ENCODE peak calls at places on chromosome 17, in seven cellular contexts. P is neuronal stem cell, U is IMR-90, S is H9, W is H1, G is mesenchymal stem cell, J is trophoblast cell. D is an unnamed sample. For H3K79me1, the result is how much of the 10 kb centered on the place peaks cover.

GRCh38 chr17:8955560-8955959 is 9.9 kb downstream of the PIK3R5 start:
- DNase-seq in J (no peak), G (no peak), P (no peak), W (no peak), S (no peak), U (no peak), D (no peak)

GRCh38 chr17:61400058-61400785 is 579 bp downstream of the TBX2 start:
- DNase-seq in W (no peak), J (peak), S (peak), P (no peak), U (peak), G (peak), D (peak)

GRCh38 chr17:13592427-13592826 is 9.3 kb downstream of the HS3ST3A1 start:
- DNase-seq in G (peak), J (no peak), W (no peak), P (no peak), U (peak), S (no peak), D (no peak)

GRCh38 chr17:14098246-14098645 is 28.9 kb downstream of the COX10 start:
- DNase-seq in S (no peak), G (peak), W (no peak), U (no peak), J (peak), P (no peak), D (peak)

GRCh38 chr17:73891001-73891400 is 246.8 kb upstream of the SDK2 start:
- DNase-seq in W (no peak), P (no peak), S (no peak), U (no peak), G (no peak), J (no peak), D (no peak)

GRCh38 chr17:14393723-14394122 is 92.8 kb downstream of the HS3ST3B1 start:
- DNase-seq in U (no peak), S (no peak), P (no peak), W (no peak), G (no peak), J (no peak), D (no peak)

GRCh38 chr17:10737168-10737622 is 7.4 kb upstream of the TMEM220 start:
- DNase-seq in J (no peak), P (no peak), G (peak), S (peak), U (peak), W (no peak), D (peak)

GRCh38 chr17:67260051-67260987 is 15.3 kb upstream of the HELZ start:
- DNase-seq in P (no peak), W (no peak), G (peak), J (no peak), U (peak), S (peak), D (no peak)

GRCh38 chr17:13508916-13509315 is 92.8 kb downstream of the HS3ST3A1 start:
- DNase-seq in G (no peak), W (no peak), J (no peak), P (no peak), S (no peak), U (no peak), D (no peak)

GRCh38 chr17:10083864-10084263 is 114.5 kb downstream of the GAS7 start:
- DNase-seq in U (no peak), G (no peak), W (no peak), P (no peak), S (no peak), J (peak), D (no peak)

GRCh38 chr17:4558311-4558972 is 1.9 kb downstream of the GGT6 start:
- DNase-seq in W (no peak), J (no peak), P (no peak), U (no peak), S (no peak), G (no peak), D (no peak)

GRCh38 chr17:66365204-66365524 is 62.8 kb downstream of the PRKCA start:
- DNase-seq in W (no peak), S (no peak), U (no peak), J (no peak), P (peak), G (no peak), D (no peak)

GRCh38 chr17:51006601-51007000 is 114.1 kb downstream of the SPAG9 start:
- DNase-seq in J (no peak), W (no peak), U (peak), G (peak), S (no peak), P (peak), D (no peak)

GRCh38 chr17:15091825-15092224 is 173.3 kb downstream of the PMP22 start:
- DNase-seq in W (no peak), J (no peak), S (no peak), G (no peak), P (no peak), U (no peak), D (peak)

GRCh38 chr17:9244066-9245052 is 223.0 kb downstream of the NTN1 start:
- DNase-seq in J (no peak), G (peak), S (no peak), U (peak), W (no peak), P (no peak), D (no peak)

GRCh38 chr17:79294459-79295071 is 219.9 kb downstream of the ENGASE start:
- DNase-seq in W (peak), U (peak), G (peak), S (peak), P (peak), J (peak), D (peak)

DNA sequence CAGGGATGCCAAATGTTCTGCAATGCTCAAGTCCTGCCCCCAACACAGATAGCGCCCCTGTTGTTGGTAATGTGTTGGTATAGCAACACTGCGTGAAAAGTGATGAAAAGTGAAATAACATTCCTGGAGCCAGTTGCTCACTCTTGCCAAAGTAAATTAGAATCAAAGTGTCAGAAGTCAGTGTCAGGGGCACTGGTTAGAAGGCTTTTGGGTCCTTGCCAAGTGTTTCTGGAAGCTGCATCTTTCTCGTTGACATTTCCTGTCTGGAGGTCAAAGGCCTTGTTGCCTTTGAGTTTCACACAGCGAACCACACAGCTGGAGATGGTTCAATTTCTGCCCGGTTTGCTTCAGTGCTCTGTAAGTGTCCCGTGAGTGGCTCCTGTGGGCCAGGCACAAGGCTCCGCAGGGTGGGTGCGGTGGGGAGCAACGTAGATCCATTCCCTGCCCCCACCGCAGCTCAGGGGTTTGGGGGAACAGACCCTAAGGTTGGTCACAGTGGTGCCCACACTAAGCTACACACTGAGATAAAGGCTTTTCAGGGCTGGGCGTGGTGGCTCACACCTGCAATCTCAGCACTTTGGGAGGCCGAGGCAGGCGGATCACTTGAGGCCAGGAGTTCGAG is 3.6 kb upstream of the SLC16A5 start:
- DNase-seq in P (no peak), J (no peak), G (peak), S (no peak), U (no peak), W (no peak), D (peak)
- H3K23ac ChIP-seq in P (no peak), J (no peak), G (no peak), S (no peak), U (no peak), W (no peak), D (no peak)

GRCh38 chr17:83062818-83063671 is 16.4 kb upstream of the METRNL start:
- DNase-seq in G (no peak), U (no peak), W (no peak), J (no peak), S (peak), P (no peak), D (no peak)
- H3K18ac ChIP-seq in G (no peak), U (no peak), W (no peak), J (no peak), S (no peak), P (peak), D (no peak)

GRCh38 chr17:27603870-27604794 is 26.9 kb upstream of the LGALS9 start:
- DNase-seq in U (no peak), G (no peak), W (no peak), P (no peak), J (peak), S (no peak), D (no peak)
- H3K79me1 ChIP-seq in U (under half), G (under half), W (under half), P (under half), J (under half), S (under half), D (under half)

GRCh38 chr17:3482851-3483250 is 7.1 kb downstream of the ASPA start:
- DNase-seq in U (no peak), S (peak), G (no peak), J (no peak), P (no peak), W (peak), D (no peak)

GRCh38 chr17:3475812-3476686 is at the start of gene ASPA:
- DNase-seq in P (no peak), W (no peak), S (no peak), U (peak), J (no peak), G (no peak), D (no peak)

GRCh38 chr17:3475155-3475808 is 515 bp upstream of the ASPA start:
- DNase-seq in P (no peak), W (no peak), S (no peak), U (no peak), J (no peak), G (no peak), D (no peak)

GRCh38 chr17:3485481-3486068 is 9.8 kb downstream of the ASPA start:
- DNase-seq in S (no peak), U (no peak), G (no peak), W (no peak), P (no peak), J (no peak), D (no peak)

GRCh38 chr17:3479988-3480387 is 4.2 kb downstream of the ASPA start:
- DNase-seq in P (no peak), J (no peak), W (no peak), S (no peak), G (no peak), U (no peak), D (peak)
- H3K23ac ChIP-seq in P (no peak), J (no peak), W (no peak), S (no peak), G (no peak), U (no peak), D (no peak)

GRCh38 chr17:57633236-57633635 is 111.9 kb downstream of the CCDC182 start:
- DNase-seq in W (no peak), S (no peak), P (no peak), G (no peak), U (no peak), J (no peak), D (no peak)
- H3K18ac ChIP-seq in W (no peak), S (no peak), P (no peak), G (no peak), U (no peak), J (no peak), D (no peak)

DNA sequence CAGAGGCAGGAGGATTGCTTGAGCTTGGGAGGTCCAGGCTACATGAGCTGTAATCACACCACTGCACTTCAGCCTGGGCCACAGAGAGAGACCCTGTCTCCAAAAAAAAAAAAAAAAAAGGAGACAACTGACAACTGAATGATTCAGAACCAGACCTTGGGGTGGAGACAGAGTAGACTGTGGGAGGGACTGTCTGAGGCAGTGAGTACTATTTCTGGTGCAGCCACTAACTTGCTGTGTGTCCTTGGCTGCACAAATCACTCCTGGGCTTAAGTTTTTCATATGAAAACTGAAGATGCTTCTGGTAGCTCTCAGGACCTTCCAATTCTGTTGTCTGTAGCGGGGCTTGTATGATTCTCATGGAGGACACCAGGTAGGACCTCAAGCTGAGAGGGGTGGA is 5.8 kb downstream of the ASB16 start:
- DNase-seq in U (no peak), W (no peak), G (no peak), J (no peak), S (no peak), P (no peak), D (no peak)
- H3K79me1 ChIP-seq in U (under half), W (under half), G (under half), J (under half), S (under half), P (under half), D (under half)

GRCh38 chr17:39634384-39634871 is 2.5 kb upstream of the STARD3 start:
- DNase-seq in J (peak), S (no peak), U (peak), G (peak), P (no peak), W (no peak), D (peak)

GRCh38 chr17:39631403-39631802 is 4.7 kb downstream of the PPP1R1B start:
- DNase-seq in P (no peak), S (peak), G (no peak), W (no peak), U (no peak), J (no peak), D (peak)

GRCh38 chr17:39635614-39636176 is 1.2 kb upstream of the STARD3 start:
- DNase-seq in P (no peak), U (no peak), G (no peak), J (no peak), W (no peak), S (no peak), D (peak)

GRCh38 chr17:39632153-39632941 is 4.6 kb upstream of the STARD3 start:
- DNase-seq in W (no peak), G (no peak), U (no peak), J (no peak), S (no peak), P (no peak), D (no peak)

GRCh38 chr17:39633570-39634183 is 3.3 kb upstream of the STARD3 start:
- DNase-seq in U (no peak), S (no peak), J (no peak), W (no peak), P (no peak), G (no peak), D (no peak)
- H3K23ac ChIP-seq in U (no peak), S (no peak), J (no peak), W (no peak), P (no peak), G (no peak), D (no peak)

GRCh38 chr17:45234641-45235040 is 13.0 kb downstream of the FMNL1 start:
- DNase-seq in S (peak), U (no peak), W (no peak), J (no peak), P (no peak), G (no peak), D (peak)

GRCh38 chr17:45238155-45238774 is 16.6 kb downstream of the FMNL1 start:
- DNase-seq in U (no peak), P (no peak), J (peak), G (no peak), W (no peak), S (no peak), D (no peak)

GRCh38 chr17:45236002-45236606 is 14.4 kb downstream of the FMNL1 start:
- DNase-seq in U (no peak), G (no peak), P (no peak), J (no peak), W (no peak), S (peak), D (no peak)

GRCh38 chr17:45235071-45236001 is 13.7 kb downstream of the FMNL1 start:
- DNase-seq in J (peak), G (peak), S (peak), U (peak), P (peak), W (peak), D (peak)

DNA sequence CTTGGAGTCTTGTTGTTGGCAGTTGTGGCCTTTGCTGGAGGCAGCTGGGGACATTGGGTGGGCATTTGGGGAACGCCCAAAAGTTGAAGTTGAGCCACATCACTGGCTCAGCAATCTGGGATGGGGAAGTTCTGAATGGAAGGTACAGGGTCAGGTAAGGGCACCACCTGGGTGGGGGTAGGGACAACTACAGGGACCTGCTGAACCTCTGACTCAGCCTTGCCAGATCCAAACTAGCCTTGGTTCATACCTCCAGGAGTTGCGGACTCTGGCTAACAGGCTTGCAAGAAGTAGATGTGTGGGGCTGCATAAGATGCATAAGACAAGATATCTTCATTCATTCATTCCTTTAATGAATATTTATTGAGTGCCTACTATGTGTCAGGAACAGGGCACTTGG is 16.0 kb downstream of the FMNL1 start:
- DNase-seq in J (peak), W (no peak), U (no peak), G (no peak), P (no peak), S (no peak), D (no peak)
- H3K18ac ChIP-seq in J (no peak), W (no peak), U (no peak), G (no peak), P (no peak), S (no peak), D (no peak)

GRCh38 chr17:47427985-47428384 is 102.9 kb upstream of the NPEPPS start:
- DNase-seq in W (no peak), S (no peak), U (no peak), J (no peak), P (no peak), G (no peak), D (no peak)

DNA sequence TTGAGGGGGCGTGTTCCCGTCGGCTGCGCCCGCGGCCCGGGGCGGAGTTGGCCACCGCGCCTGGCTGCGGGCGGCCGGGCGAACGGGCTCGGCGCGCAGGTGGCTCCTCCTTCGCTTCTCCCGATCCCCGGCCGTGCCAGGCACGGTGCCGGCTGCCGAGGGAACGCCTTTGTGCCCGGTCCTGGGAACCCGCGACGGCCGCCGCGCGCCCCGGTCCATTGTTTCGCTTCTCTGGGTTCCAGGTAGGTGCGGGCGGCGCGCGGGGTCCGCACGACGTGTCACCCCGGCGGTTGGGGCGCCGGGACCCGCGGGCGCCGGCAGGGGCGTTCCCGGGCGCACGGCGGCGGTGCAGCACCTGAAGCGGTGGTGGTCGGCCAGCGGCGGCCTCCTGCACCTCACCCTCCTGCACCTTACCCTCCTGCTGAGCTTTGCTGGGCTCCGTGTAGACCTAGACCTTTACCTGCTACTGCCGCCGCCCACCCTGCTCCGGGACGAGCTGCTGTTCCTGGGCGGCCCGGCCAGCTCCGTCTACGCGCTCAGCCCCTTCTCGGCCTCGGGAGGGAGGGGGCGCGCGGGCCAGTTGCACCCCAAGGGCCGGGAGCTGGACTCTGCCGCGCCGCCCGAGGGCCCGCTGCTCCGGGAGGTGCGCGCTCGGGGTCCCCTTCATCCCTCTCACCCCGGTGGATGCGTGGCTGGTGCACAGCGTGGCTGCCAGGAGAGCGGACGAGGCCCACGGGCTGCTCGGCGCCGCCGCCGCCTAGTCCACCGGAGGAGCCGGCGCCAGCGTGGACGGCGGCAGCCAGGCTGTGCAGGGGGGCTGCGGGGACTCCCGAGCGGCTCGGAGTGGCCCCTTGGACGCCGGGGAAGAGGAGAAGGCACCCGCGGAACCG is 99.9 kb downstream of the EFCAB13 start:
- DNase-seq in U (no peak), P (no peak), J (peak), S (peak), G (peak), W (peak), D (peak)
- H3K79me1 ChIP-seq in U (under half), P (under half), J (under half), S (under half), G (under half), W (under half), D (under half)

DNA sequence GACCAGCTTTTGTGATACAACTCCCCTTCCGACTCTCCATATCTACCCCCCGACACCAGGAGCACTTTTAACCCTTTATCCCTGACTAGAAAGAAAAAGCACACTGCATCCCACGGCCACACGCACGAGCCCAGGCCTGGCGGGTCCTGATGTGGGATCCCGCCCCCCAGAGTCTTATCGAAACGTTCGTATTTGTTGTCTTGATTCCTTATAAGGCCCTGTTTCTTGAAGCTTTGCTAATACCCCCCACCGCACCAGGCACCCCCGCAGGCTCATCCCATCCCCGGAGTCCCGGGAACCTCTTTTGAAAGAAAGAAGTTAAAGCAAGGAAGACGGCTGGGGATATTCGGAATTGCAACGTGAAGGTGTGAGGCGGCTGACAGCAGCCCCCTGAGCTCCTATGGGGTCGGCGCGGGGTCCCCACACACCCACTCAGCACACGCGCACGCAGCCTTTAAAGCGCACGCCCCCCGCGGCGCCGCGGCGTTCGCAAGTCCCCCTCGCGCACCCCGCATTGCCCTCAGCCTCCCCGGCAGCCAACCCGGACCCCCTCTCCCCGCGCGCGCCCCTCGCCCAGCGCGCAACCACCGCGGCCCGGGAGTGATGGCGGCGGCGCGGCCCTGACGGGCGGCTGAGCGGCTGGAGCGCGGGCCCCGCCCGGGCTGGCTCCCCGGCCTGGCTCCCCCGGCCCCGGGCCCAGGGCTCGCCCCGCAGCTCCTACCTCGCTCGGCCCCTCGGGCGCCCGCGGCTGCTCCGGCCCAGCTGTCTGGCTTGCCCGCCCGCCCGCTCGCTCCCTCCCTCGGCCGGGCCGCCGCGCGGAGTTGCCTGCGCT is 448 bp downstream of the STAT5B start:
- DNase-seq in U (peak), S (peak), P (no peak), G (peak), W (no peak), J (peak), D (peak)
- H3K23ac ChIP-seq in U (peak), S (no peak), P (peak), G (peak), W (no peak), J (no peak), D (peak)

D was measured in mesendoderm.